ENCODE peak calls at places on chromosomes 5 and 9, in six cellular contexts. X is endothelial cell of umbilical vein, O is body of pancreas, C is epithelial cell of esophagus, L is stomach, Q is fibroblast of the aortic adventitia. J is an unnamed sample.

GRCh38 chr5:61397238-61397637 is 65.2 kb downstream of the ZSWIM6 start:
- DNase-seq in L (no peak), X (peak; percentile 24), Q (no peak), O (no peak), C (no peak), J (no peak)

GRCh38 chr5:855771-856530 is 5.2 kb upstream of the ZDHHC11 start:
- DNase-seq in O (peak; percentile 11), X (no peak), L (no peak), C (no peak), Q (no peak), J (no peak)

GRCh38 chr5:57780306-57780958 is 297.8 kb upstream of the ACTBL2 start:
- DNase-seq in O (no peak), X (peak; percentile 93), C (no peak), L (no peak), Q (no peak), J (no peak)

GRCh38 chr5:8184455-8185063 is 315.6 kb downstream of the MTRR start:
- DNase-seq in X (no peak), Q (no peak), L (peak; percentile 56), O (peak; percentile 67), C (peak; percentile 27), J (peak; percentile 19)

GRCh38 chr9:93098236-93098946 is 2.4 kb downstream of the CARD19 start:
- DNase-seq in O (peak; percentile 95), X (peak; percentile 98), L (peak; percentile 85), Q (peak; percentile 98), C (peak; percentile 92), J (peak; percentile 98)

GRCh38 chr9:128552744-128553221 is 396 bp downstream of the SPTAN1 start:
- DNase-seq in C (peak; percentile 36), Q (no peak), L (peak; percentile 49), O (peak; percentile 59), X (peak; percentile 43), J (peak; percentile 35)

GRCh38 chr5:150320048-150320555 is 17.4 kb upstream of the ARSI start:
- DNase-seq in Q (peak; percentile 81), O (peak; percentile 64), X (no peak), L (peak; percentile 30), C (peak; percentile 94), J (peak; percentile 73)

GRCh38 chr9:122835313-122835731 is 6.9 kb upstream of the PDCL start:
- DNase-seq in X (peak; percentile 26), L (no peak), C (no peak), Q (no peak), O (no peak), J (no peak)

GRCh38 chr9:86352440-86353106 is 1.6 kb downstream of the TUT7 start:
- DNase-seq in X (peak; percentile 53), L (no peak), Q (peak; percentile 29), O (no peak), C (peak; percentile 35), J (peak; percentile 29)

GRCh38 chr9:79195904-79196303 is 375.9 kb upstream of the TLE4 start:
- DNase-seq in C (peak; percentile 38), L (no peak), O (no peak), X (no peak), Q (peak; percentile 88), J (peak; percentile 87)

GRCh38 chr9:120842685-120843485 is at the start of gene PSMD5:
- DNase-seq in L (peak; percentile 98), O (peak; percentile 99), C (peak; percentile 100), Q (peak; percentile 100), X (peak; percentile 99), J (peak; percentile 99)
- TF ChIP-seq CTCF in L (no peak), O (no peak), C (no peak), Q (no peak), X (no peak), J (no peak)

GRCh38 chr5:124812771-124813358 is 66.4 kb upstream of the ZNF608 start:
- DNase-seq in O (no peak), C (peak; percentile 89), Q (no peak), X (peak; percentile 82), L (no peak), J (no peak)
- TF ChIP-seq CTCF in O (no peak), C (no peak), Q (no peak), X (no peak), L (no peak), J (no peak)

GRCh38 chr9:95225016-95225745 is 92.3 kb downstream of the FANCC start:
- DNase-seq in X (no peak), O (no peak), Q (peak; percentile 14), L (no peak), C (no peak), J (no peak)

GRCh38 chr9:95224371-95225015 is 93.0 kb downstream of the FANCC start:
- DNase-seq in C (peak; percentile 16), X (no peak), O (no peak), Q (peak; percentile 57), L (no peak), J (peak; percentile 6)

GRCh38 chr9:95226921-95227320 is 90.6 kb downstream of the FANCC start:
- DNase-seq in O (no peak), L (no peak), Q (no peak), C (no peak), X (no peak), J (no peak)

GRCh38 chr9:95229230-95229933 is 88.1 kb downstream of the FANCC start:
- DNase-seq in Q (no peak), O (no peak), X (no peak), L (no peak), C (no peak), J (no peak)

GRCh38 chr9:95230046-95230445 is 87.5 kb downstream of the FANCC start:
- DNase-seq in X (no peak), C (no peak), O (no peak), Q (no peak), L (no peak), J (no peak)
- TF ChIP-seq CTCF in X (no peak), C (no peak), O (no peak), Q (no peak), L (no peak), J (no peak)

GRCh38 chr9:38707885-38708640 is 11.9 kb downstream of the FAM240B start:
- DNase-seq in Q (no peak), C (peak; percentile 32), O (no peak), L (no peak), X (no peak), J (no peak)
- TF ChIP-seq CTCF in Q (no peak), C (peak; percentile 43), O (no peak), L (no peak), X (no peak), J (peak; percentile 33)

DNA sequence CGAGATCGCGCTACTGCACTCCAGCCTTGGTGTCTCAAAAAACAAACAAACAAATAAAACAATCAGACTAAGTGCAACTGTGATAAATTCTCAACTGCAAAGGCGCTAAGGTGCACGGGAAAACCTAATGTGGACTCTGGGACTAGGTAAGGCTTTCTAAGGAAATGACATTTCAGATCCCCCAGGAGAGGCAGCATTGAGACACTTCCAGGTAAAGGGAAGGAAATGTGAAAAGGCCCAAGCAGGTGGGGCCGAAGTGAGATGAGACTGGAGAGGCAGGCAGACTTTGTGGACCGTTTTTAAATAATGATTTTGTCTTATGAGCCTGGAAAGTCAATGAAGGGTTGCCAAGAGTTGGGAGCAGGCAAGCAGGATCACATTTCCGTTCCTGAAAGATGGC is 1.9 kb upstream of the APBA1 start:
- DNase-seq in Q (peak; percentile 11), L (no peak), O (no peak), C (peak; percentile 23), X (peak; percentile 3), J (no peak)
- TF ChIP-seq CTCF in Q (no peak), L (no peak), O (no peak), C (peak; percentile 28), X (no peak), J (no peak)

GRCh38 chr5:107696071-107696470 is 25.3 kb upstream of the EFNA5 start:
- DNase-seq in L (no peak), O (no peak), X (no peak), C (no peak), Q (no peak), J (no peak)
- TF ChIP-seq CTCF in L (no peak), O (no peak), X (no peak), C (no peak), Q (no peak), J (no peak)

DNA sequence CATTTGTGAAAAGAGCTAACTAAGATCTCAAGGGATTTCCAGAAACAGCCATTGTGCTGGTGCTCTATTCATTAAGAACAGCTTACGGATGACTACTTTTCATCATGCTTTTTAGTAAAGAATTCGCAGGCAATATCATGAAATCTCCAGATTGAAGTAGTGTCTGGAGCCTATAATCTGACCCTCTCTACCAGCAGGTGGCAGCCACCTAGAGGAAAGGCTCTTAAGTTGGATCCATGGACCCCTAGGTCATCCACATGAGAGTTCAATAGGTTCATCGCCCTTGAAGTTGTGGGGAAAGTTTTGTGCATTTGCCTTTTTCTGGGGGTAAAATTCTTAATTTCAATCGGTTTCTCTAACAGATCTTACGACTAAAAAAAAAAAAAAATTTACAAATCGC is 82.3 kb downstream of the SLC1A3 start:
- DNase-seq in Q (no peak), L (no peak), X (no peak), O (no peak), C (peak; percentile 35), J (no peak)
- TF ChIP-seq CTCF in Q (peak; percentile 28), L (no peak), X (peak; percentile 13), O (no peak), C (peak; percentile 53), J (peak; percentile 38)

GRCh38 chr9:95115104-95115503 is 202.4 kb downstream of the FANCC start:
- DNase-seq in Q (no peak), C (no peak), X (no peak), L (no peak), O (no peak), J (no peak)

GRCh38 chr9:95111716-95112115 is 205.8 kb downstream of the FANCC start:
- DNase-seq in C (no peak), Q (no peak), L (no peak), O (no peak), X (no peak), J (no peak)

GRCh38 chr9:95116820-95117204 is 200.7 kb downstream of the FANCC start:
- DNase-seq in L (peak; percentile 60), O (no peak), Q (peak; percentile 66), C (peak; percentile 53), X (no peak), J (peak; percentile 21)

GRCh38 chr9:95112436-95113280 is 204.9 kb downstream of the FANCC start:
- DNase-seq in Q (no peak), L (no peak), X (no peak), C (no peak), O (no peak), J (no peak)

GRCh38 chr9:95116002-95116819 is 201.3 kb downstream of the FANCC start:
- DNase-seq in C (peak; percentile 77), Q (no peak), O (peak; percentile 62), L (peak; percentile 78), X (no peak), J (no peak)
- TF ChIP-seq CTCF in C (peak; percentile 80), Q (no peak), O (peak; percentile 16), L (no peak), X (no peak), J (peak; percentile 11)